ENCODE peak calls at places on chromosomes 16 and 17, in four cellular contexts. A is K562, I is H1, F is GM12878. G is an unnamed sample.

GRCh38 chr16:27531186-27531585 is 18.5 kb downstream of the GTF3C1 start:
- DNase-seq in A (no peak), I (no peak), F (no peak), G (no peak)

GRCh38 chr16:66521951-66522771 is 27.8 kb downstream of the TK2 start:
- DNase-seq in A (peak), I (no peak), F (peak), G (no peak)

GRCh38 chr17:5584971-5585794 is 874 bp upstream of the NLRP1 start:
- DNase-seq in A (no peak), I (no peak), F (no peak), G (no peak)

GRCh38 chr17:48597492-48597774 is 3.9 kb upstream of the HOXB5 start:
- DNase-seq in A (no peak), I (no peak), F (no peak), G (no peak)

GRCh38 chr17:57422574-57423164 is 166.3 kb downstream of the MSI2 start:
- DNase-seq in A (no peak), I (no peak), F (peak), G (no peak)

GRCh38 chr16:6016530-6017184 is 919.1 kb upstream of the EEF2KMT start:
- DNase-seq in A (peak), I (no peak), F (no peak), G (peak)

GRCh38 chr17:57442401-57442823 is 186.1 kb downstream of the MSI2 start:
- DNase-seq in A (no peak), I (no peak), F (no peak), G (no peak)

GRCh38 chr17:51957746-51958145 is 200.8 kb downstream of the CA10 start:
- DNase-seq in A (no peak), I (no peak), F (no peak), G (no peak)

GRCh38 chr16:84509032-84509950 is 4.8 kb upstream of the MEAK7 start:
- DNase-seq in A (no peak), I (no peak), F (no peak), G (no peak)

GRCh38 chr17:76982408-76983074 is 114.3 kb downstream of the MGAT5B start:
- DNase-seq in A (no peak), I (no peak), F (no peak), G (no peak)

GRCh38 chr16:82456683-82457082 is 170.1 kb upstream of the CDH13 start:
- DNase-seq in A (peak), I (peak), F (no peak), G (peak)

GRCh38 chr16:24208710-24209109 is 47.4 kb upstream of the CACNG3 start:
- DNase-seq in A (no peak), I (no peak), F (no peak), G (no peak)

GRCh38 chr16:25135239-25135878 is 23.8 kb downstream of the LCMT1 start:
- DNase-seq in A (no peak), I (no peak), F (no peak), G (peak)

GRCh38 chr17:41057547-41057946 is 2.4 kb downstream of the KRTAP2-3 start:
- DNase-seq in A (no peak), I (no peak), F (no peak), G (no peak)

GRCh38 chr17:41063449-41063848 is 2.2 kb downstream of the KRTAP2-4 start:
- DNase-seq in A (no peak), I (no peak), F (no peak), G (peak)

GRCh38 chr17:41061969-41062368 is 2.1 kb upstream of the KRTAP2-3 start:
- DNase-seq in A (no peak), I (no peak), F (no peak), G (peak)

GRCh38 chr17:41058741-41059140 is 1.2 kb downstream of the KRTAP2-3 start:
- DNase-seq in A (no peak), I (no peak), F (no peak), G (peak)

DNA sequence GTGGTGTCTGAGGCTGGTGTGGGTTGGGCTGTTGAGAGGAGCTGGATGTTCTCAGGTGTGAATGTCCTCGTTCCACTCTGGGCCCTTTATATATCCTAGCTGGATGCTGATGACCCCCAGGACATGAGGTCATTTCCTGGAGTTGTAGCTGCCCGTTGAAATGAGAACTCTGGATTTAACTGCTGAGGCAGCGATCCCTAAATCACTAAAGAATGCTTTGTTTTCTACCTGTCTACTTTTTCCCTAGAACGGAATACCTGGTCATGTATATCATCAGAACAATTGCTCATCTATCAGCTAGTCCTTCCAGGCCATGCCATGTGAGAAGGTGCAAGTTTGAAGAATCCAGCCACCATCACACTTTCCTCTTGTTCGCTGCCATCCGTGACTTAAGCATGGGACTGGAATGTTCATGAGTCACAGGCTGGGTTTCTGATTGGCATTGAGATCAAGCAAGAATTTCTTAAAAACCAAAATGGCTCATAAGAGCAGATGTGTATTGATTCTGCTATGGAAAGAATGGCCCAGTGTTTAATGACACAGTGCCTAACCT is at the start of gene KRTAP2-3:
- DNase-seq in A (no peak), I (no peak), F (no peak), G (peak)
- TF ChIP-seq GABPA in A (no peak), I (no peak), F (no peak), G (no peak)

DNA sequence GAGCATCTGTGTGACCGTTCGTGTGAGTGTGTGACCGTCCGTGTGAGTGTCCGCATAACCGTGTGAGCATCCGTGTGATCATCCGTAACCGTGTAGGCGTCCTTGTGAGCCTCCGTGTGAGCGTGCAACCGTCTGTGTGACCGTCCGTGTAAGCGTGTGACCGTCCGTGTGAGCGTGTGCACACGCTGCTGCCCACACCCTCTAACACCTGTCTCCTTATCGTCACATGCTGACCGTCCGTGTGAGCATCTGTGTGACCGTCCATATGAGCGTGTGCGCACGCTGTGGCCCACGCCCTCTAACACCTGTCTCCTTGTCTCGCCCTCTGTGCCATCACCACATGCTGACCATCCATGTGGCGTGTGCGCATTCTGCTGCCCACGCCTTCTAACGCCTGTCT is 31.1 kb downstream of the NME3 start:
- DNase-seq in A (no peak), I (no peak), F (no peak), G (no peak)
- TF ChIP-seq HDAC6 in A (no peak), I (no peak), F (no peak), G (no peak)

DNA sequence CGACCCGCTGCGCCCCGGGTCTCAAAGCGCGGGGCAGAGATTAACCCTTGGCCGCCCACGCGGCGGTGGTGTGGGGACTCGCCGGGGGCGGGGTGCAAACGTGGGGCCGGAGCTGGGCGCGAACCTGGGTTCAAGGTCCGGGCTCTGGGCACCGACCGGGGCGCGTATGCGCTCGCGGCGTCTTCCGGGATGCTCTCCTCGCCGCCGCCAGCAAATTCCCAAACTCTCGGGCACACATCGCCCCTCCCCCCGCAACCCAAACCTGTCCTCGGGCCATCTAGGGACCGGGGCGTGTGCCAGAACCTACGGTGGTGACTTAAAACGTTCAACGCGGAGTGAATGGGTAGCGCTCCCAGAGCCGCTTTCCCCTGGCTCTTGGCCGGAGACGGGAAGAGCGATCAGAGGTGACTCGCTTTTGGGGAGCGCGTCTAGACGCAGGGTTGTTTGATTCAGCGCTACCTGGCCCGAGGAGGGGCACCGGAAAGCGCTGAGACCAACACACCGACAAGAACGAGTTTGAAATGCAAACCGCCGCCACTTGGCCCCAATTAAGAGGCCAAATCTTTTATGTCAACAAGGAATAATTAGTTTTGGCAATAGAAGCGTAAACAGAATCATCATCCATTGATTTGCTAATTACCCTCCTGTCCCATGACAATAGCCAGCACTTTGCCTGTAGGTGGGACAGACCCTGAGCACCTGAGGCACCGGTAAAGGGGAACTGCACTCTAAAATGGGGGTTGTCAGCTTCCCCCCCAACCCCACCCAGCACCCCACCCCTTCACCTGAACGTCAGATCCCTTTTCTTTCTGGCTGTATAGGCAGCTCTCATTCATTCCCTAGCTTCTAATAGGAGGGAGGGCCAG is 46.2 kb downstream of the WNT3 start:
- DNase-seq in A (no peak), I (peak), F (no peak), G (peak)
- TF ChIP-seq GABPA in A (no peak), I (no peak), F (no peak), G (peak)

GRCh38 chr17:79045830-79046500 is 22.0 kb downstream of the C1QTNF1 start:
- DNase-seq in A (peak), I (peak), F (no peak), G (peak)

GRCh38 chr17:79047923-79048825 is 24.2 kb downstream of the C1QTNF1 start:
- DNase-seq in A (no peak), I (no peak), F (no peak), G (no peak)

GRCh38 chr17:79048826-79049755 is 25.1 kb downstream of the C1QTNF1 start:
- DNase-seq in A (no peak), I (no peak), F (no peak), G (no peak)

GRCh38 chr17:79046501-79047280 is 22.7 kb downstream of the C1QTNF1 start:
- DNase-seq in A (no peak), I (no peak), F (no peak), G (no peak)

DNA sequence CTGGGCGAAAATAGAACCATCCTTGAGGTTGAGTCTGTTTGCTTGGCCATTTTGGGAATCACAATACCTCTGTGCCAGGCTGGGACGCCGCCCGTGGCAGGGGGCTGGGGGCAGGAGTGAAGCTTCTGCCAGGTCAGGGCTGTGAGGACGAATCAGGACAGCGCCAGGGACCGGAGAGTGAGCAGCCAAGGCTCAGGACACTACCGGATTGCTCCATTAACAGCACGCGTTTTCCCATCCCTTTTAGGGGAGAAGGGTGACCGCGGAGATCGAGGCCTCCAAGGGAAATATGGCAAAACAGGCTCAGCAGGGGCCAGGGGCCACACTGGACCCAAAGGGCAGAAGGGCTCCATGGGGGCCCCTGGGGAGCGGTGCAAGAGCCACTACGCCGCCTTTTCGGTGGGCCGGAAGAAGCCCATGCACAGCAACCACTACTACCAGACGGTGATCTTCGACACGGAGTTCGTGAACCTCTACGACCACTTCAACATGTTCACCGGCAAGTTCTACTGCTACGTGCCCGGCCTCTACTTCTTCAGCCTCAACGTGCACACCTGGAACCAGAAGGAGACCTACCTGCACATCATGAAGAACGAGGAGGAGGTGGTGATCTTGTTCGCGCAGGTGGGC is 23.4 kb downstream of the C1QTNF1 start:
- DNase-seq in A (no peak), I (no peak), F (no peak), G (no peak)
- TF ChIP-seq HDAC6 in A (no peak), I (no peak), F (no peak), G (no peak)

DNA sequence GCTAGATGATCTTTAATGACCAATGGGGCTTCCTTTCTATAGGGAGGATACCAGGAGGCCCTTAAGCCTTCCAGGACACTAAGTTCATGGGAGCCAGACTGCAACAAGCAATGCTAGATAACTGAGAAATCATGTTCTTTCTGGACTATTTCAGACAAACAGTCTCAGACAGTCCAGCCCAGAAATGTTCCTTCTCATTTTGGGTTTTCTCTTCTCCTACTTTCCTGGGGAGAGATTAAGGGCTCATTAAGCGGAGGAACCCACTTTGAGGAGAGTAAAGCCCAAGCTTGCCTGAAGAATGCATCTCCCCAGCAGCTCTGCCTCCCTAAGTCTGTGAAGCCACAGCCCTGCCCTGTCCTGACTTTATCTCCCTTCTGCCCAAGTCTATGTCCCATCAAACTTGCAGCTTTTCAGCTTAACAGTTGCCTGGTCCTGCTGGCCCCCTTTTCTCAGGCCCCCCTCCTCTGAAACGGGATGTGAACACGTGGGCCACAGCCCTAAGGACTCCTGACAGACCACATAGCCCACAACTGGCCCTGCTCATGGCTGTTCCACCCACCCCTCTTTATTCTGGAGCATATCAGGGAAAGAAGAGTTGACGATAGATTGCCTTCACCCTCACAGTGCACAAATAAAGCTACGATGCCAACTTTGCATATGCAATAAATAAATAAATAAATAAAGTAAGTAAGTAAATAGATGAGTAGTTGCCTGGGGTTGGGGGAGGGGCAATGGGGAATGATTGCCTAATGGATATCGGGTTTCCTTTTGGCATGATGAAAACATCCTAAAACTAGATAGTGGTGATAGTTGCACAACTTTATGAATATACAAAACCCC is 111.0 kb downstream of the N4BP1 start:
- DNase-seq in A (no peak), I (no peak), F (no peak), G (peak)
- TF ChIP-seq GABPA in A (no peak), I (no peak), F (no peak), G (no peak)

DNA sequence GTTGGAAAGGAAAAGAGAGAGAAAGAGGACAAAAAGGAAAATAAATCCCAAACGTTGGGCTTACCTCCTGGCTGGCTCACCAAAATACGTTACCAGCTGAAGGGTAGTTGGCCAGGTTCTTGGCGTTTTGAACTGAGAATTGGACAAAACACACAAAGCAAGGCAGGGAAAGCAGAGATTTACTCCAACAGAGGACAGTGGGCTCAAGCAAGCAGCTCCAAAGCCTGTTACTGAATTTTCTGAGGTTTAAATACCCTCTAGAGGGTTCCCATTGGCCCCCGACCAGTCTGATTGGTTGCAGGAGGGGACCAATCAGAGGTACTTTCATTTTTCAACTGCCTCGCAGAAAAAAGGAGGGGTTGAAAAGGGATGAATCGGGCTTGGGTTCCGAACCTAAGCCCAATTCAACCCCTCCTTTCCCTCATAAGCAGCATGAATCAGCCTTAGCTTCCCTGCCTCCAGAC is 55.6 kb upstream of the ALOX12 start:
- DNase-seq in A (peak), I (no peak), F (no peak), G (no peak)
- TF ChIP-seq HDAC6 in A (no peak), I (no peak), F (no peak), G (no peak)

GRCh38 chr17:21189361-21189760 is 24.6 kb downstream of the TMEM11 start:
- DNase-seq in A (no peak), I (no peak), F (no peak), G (no peak)

GRCh38 chr17:21194210-21194609 is 19.8 kb downstream of the TMEM11 start:
- DNase-seq in A (no peak), I (no peak), F (no peak), G (no peak)

GRCh38 chr17:21193031-21193430 is 20.9 kb downstream of the TMEM11 start:
- DNase-seq in A (no peak), I (no peak), F (no peak), G (no peak)

GRCh38 chr17:21190078-21190477 is 23.9 kb downstream of the TMEM11 start:
- DNase-seq in A (no peak), I (no peak), F (no peak), G (no peak)

GRCh38 chr17:21191698-21192097 is 22.3 kb downstream of the TMEM11 start:
- DNase-seq in A (no peak), I (no peak), F (no peak), G (no peak)
- TF ChIP-seq GABPA in A (no peak), I (no peak), F (no peak), G (no peak)

G was measured in HepG2.